ENCODE peak calls at places on chromosomes 12 and 14, in five cellular contexts. X is IMR-90; Q is naive thymus-derived CD4-positive, alpha-beta T cell; P is CD8-positive, alpha-beta memory T cell; U is adipocyte. M is an unnamed sample. For H3K4me1, the result is how much of the 10 kb centered on the place peaks cover.

GRCh38 chr12:16299403-16299802 is 21.9 kb upstream of the SLC15A5 start:
- DNase-seq in X (peak), Q (no peak), P (no peak), U (no peak), M (no peak)

GRCh38 chr14:75249251-75249957 is 29.2 kb upstream of the FOS start:
- DNase-seq in X (no peak), Q (peak), P (peak), U (no peak), M (no peak)

GRCh38 chr14:59829941-59830734 is 40.4 kb downstream of the RTN1 start:
- DNase-seq in X (no peak), Q (no peak), P (no peak), U (no peak), M (no peak)

GRCh38 chr12:12759234-12759915 is 26.1 kb upstream of the APOLD1 start:
- DNase-seq in X (no peak), Q (no peak), P (no peak), U (no peak), M (no peak)

GRCh38 chr14:60166144-60166543 is 946 bp upstream of the DHRS7 start:
- DNase-seq in X (no peak), Q (no peak), P (peak), U (peak), M (no peak)

GRCh38 chr12:71581206-71581605 is 82.4 kb downstream of the ZFC3H1 start:
- DNase-seq in X (no peak), Q (no peak), P (no peak), U (no peak), M (peak)

GRCh38 chr12:43912851-43913250 is 77.0 kb downstream of the TMEM117 start:
- DNase-seq in X (no peak), Q (no peak), P (no peak), U (peak), M (no peak)

GRCh38 chr12:19657401-19657800 is 218.1 kb downstream of the AEBP2 start:
- DNase-seq in X (peak), Q (no peak), P (no peak), U (peak), M (no peak)

GRCh38 chr14:99267871-99268775 is 3.9 kb downstream of the BCL11B start:
- DNase-seq in X (no peak), Q (no peak), P (peak), U (no peak), M (no peak)

GRCh38 chr12:47818007-47818376 is 1.7 kb downstream of the HDAC7 start:
- DNase-seq in X (no peak), Q (no peak), P (no peak), U (no peak), M (no peak)

GRCh38 chr14:92940543-92940942 is 17.6 kb downstream of the CHGA start:
- DNase-seq in X (no peak), Q (no peak), P (no peak), U (no peak), M (no peak)

GRCh38 chr12:27969901-27970390 is 2.6 kb downstream of the PTHLH start:
- DNase-seq in X (peak), Q (no peak), P (peak), U (peak), M (peak)

GRCh38 chr12:46361667-46362034 is 10.9 kb downstream of the SLC38A2 start:
- DNase-seq in X (no peak), Q (no peak), P (no peak), U (no peak), M (no peak)
- H3K4me1 ChIP-seq in X (under half), Q (under half), P (under half), U (half or more), M (under half)

DNA sequence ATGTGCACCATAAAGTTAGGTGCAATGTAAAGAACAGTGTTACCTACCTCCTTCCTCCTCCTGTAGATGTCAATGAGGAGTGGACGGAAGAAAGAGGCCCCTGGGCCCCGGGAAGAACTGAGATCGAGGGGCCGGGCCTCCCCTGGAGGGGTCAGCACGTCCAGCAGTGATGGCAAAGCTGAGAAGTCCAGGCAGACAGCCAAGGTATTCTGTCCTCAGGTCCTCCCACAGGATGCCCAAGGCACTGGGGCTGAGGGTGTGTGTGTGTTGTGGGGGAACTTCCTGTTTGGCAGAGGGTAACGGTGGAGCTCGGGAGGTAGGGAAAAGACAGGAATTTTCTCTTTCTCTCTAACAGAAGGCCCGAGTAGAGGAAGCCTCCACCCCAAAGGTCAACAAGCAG is 6.4 kb downstream of the ATN1 start:
- DNase-seq in X (peak), Q (no peak), P (no peak), U (no peak), M (no peak)
- H3K4me1 ChIP-seq in X (under half), Q (under half), P (half or more), U (half or more), M (under half)

GRCh38 chr12:52239767-52240166 is 6.7 kb downstream of the KRT7 start:
- DNase-seq in X (no peak), Q (no peak), P (no peak), U (no peak), M (no peak)
- H3K4me1 ChIP-seq in X (under half), Q (under half), P (under half), U (under half), M (under half)

DNA sequence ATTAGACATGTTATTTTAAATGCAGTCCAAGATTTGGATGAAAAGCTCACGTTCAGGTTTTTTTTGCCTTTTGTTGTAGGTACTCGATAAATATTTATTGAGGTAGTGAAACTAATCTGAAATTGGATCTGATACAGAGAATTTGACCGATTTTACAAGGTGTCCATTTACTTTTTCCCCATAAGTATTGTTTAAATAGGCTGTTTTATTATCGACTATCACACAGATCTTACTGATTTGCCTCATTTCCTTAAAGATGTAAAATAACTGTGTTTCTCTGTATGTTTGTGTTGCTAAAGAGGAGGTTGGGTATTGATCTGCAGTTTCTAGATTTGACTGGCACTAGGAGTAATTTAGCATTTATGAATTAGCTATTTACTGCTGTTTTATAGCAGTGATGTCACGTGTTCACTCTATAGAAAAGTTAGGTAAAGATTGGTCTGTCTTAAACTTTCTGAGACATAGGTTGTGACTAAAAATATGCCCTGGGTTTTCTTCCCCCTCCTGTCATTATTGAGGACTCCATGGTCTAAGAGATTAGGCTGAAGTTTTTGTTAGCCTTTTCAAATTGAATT is 3.5 kb downstream of the RAP1B start:
- DNase-seq in X (no peak), Q (no peak), P (no peak), U (no peak), M (no peak)
- H3K4me1 ChIP-seq in X (under half), Q (under half), P (half or more), U (half or more), M (under half)

GRCh38 chr14:49774111-49774510 is 6.2 kb downstream of the KLHDC2 start:
- DNase-seq in X (peak), Q (no peak), P (no peak), U (peak), M (no peak)

GRCh38 chr14:49783394-49784010 is 15.5 kb downstream of the KLHDC2 start:
- DNase-seq in X (no peak), Q (no peak), P (no peak), U (no peak), M (no peak)

DNA sequence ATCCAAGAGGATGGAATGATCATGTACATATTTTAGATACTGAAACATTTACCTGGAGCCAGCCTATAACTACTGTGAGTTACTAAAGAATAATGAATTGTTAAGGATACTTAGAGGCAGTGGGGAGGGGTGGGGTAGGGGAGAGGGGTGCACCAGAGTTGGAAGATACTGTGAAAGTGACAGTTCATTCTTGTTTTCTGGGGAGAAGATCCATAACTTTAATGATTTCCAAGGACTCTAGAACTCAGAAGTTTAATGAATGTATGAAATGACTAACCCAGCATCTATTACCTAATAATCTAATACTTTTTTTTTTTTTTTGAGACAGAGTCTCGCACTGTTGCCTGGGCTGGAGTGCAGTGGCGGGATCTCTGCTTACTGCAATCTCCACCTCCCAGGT is 10.5 kb downstream of the KLHDC2 start:
- DNase-seq in X (no peak), Q (no peak), P (no peak), U (no peak), M (no peak)
- H3K4me1 ChIP-seq in X (under half), Q (under half), P (under half), U (under half), M (under half)

GRCh38 chr14:72889366-72889765 is 4.5 kb downstream of the DPF3 start:
- DNase-seq in X (no peak), Q (no peak), P (no peak), U (no peak), M (no peak)

GRCh38 chr14:72888636-72889201 is 5.2 kb downstream of the DPF3 start:
- DNase-seq in X (peak), Q (no peak), P (no peak), U (peak), M (no peak)

GRCh38 chr14:72891666-72892102 is 2.2 kb downstream of the DPF3 start:
- DNase-seq in X (no peak), Q (no peak), P (no peak), U (peak), M (no peak)

GRCh38 chr14:72887514-72887913 is 6.4 kb downstream of the DPF3 start:
- DNase-seq in X (no peak), Q (no peak), P (no peak), U (no peak), M (no peak)

DNA sequence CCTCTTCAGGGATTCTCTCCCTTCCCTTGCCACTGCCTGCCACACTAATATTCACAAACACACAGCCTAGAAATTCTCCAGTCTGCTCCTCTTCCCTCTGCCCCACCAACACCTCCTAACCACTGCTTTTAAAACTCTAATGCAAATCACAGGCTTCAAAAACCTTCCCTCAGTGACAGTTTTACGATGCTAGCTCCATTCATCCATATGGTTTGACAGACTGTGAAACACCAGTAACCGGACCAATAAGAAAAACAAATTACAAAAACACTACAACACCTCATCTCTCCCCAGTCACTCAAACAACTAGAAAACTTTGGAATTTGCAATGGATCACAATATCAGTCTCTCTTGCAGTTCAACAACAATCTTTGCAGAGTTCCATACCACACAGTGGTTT is 5.7 kb downstream of the DPF3 start:
- DNase-seq in X (no peak), Q (no peak), P (no peak), U (no peak), M (no peak)
- H3K4me1 ChIP-seq in X (under half), Q (under half), P (under half), U (under half), M (under half)

DNA sequence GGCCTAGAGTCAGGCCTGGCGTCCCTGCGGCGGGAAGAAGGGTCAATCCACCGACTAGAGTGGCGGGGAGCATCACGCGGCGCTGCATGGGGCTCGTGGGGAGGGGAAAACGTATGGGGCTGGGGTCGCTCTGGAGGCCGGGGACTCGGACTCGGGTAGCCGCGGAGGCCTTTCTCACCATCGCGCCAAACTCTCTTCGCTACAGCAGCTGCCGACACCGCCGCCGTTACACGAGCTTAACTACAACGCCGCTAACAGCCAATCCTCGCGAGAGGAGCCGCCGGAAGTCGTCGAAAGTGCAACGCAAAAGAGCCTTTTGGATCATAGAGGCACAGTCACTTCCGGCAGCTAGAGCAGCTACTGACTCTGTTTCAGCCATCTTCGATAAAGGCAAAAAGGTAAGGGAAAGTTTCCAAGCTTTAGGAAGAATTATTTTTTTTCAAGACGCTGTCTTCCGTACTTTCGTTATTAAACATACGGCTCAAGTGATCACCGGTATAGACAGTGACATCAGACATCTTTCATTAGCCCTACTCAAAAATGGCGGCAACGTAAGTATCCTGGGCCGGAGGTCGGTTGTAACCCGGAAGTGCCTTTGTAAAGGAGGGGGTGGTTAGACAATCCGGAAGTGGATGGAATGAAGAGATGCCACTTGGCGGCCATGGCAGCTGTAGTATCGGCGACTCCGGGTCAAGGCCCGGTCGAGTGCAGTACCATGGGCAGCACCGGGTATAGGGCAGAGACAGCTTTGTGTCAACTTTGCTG is at the start of the genes ERH and SLC39A9:
- DNase-seq in X (peak), Q (peak), P (peak), U (peak), M (peak)
- H3K4me1 ChIP-seq in X (under half), Q (under half), P (half or more), U (under half), M (under half)

GRCh38 chr12:11652351-11653040 is 3.0 kb downstream of the ETV6 start:
- DNase-seq in X (peak), Q (no peak), P (no peak), U (peak), M (no peak)

GRCh38 chr12:11654338-11654737 is 4.9 kb downstream of the ETV6 start:
- DNase-seq in X (no peak), Q (no peak), P (no peak), U (no peak), M (no peak)

GRCh38 chr12:11651785-11652184 is 2.3 kb downstream of the ETV6 start:
- DNase-seq in X (peak), Q (no peak), P (no peak), U (peak), M (no peak)

GRCh38 chr12:11651377-11651776 is 1.9 kb downstream of the ETV6 start:
- DNase-seq in X (no peak), Q (no peak), P (no peak), U (no peak), M (no peak)

GRCh38 chr12:11653215-11653753 is 3.8 kb downstream of the ETV6 start:
- DNase-seq in X (peak), Q (no peak), P (no peak), U (peak), M (no peak)
- H3K4me1 ChIP-seq in X (under half), Q (under half), P (under half), U (under half), M (under half)

M was measured in foreskin keratinocyte.